ENCODE peak calls at places on chromosomes 3 and 15, in eight cellular contexts. C is mesendoderm; F is renal cortical epithelial cell; K is naive thymus-derived CD8-positive, alpha-beta T cell; R is NCI-H1105; V is central memory CD4-positive, alpha-beta T cell; U is substantia nigra; T is left colon. H is an unnamed sample.

GRCh38 chr15:80587007-80587406 is 108.1 kb upstream of the ABHD17C start:
- DNase-seq in C (no peak), F (no peak), K (no peak), R (no peak), V (no peak), U (no peak), T (no peak), H (no peak)

GRCh38 chr3:13050446-13050845 is 22.8 kb downstream of the IQSEC1 start:
- DNase-seq in C (no peak), F (no peak), K (no peak), R (no peak), V (no peak), U (no peak), T (no peak), H (no peak)

GRCh38 chr15:39770748-39771689 is 11.6 kb downstream of the FSIP1 start:
- DNase-seq in C (peak), F (peak), K (no peak), R (no peak), V (no peak), U (no peak), T (no peak), H (no peak)

GRCh38 chr15:98421419-98422085 is 226.8 kb upstream of the IGF1R start:
- DNase-seq in C (peak), F (no peak), K (peak), R (peak), V (peak), U (peak), T (no peak), H (no peak)

GRCh38 chr3:18499256-18499655 is 74.1 kb upstream of the SATB1 start:
- DNase-seq in C (no peak), F (no peak), K (peak), R (no peak), V (peak), U (no peak), T (no peak), H (no peak)

GRCh38 chr3:182487048-182487447 is 306.3 kb upstream of the ATP11B start:
- DNase-seq in C (no peak), F (no peak), K (no peak), R (no peak), V (no peak), U (no peak), T (no peak), H (no peak)

GRCh38 chr3:107217161-107217560 is 160.1 kb upstream of the CCDC54 start:
- DNase-seq in C (no peak), F (peak), K (no peak), R (no peak), V (no peak), U (no peak), T (no peak), H (no peak)

GRCh38 chr15:82186748-82187415 is 75.7 kb downstream of the EFL1 start:
- DNase-seq in C (no peak), F (no peak), K (no peak), R (no peak), V (no peak), U (no peak), T (no peak), H (no peak)

GRCh38 chr3:48516571-48516970 is 12.6 kb upstream of the SHISA5 start:
- DNase-seq in C (no peak), F (no peak), K (no peak), R (no peak), V (no peak), U (no peak), T (no peak), H (no peak)

GRCh38 chr15:66877558-66878285 is 175.7 kb downstream of the SMAD6 start:
- DNase-seq in C (no peak), F (no peak), K (no peak), R (no peak), V (no peak), U (no peak), T (no peak), H (no peak)

GRCh38 chr15:55279746-55280351 is 9.8 kb downstream of the RAB27A start:
- DNase-seq in C (peak), F (peak), K (no peak), R (no peak), V (peak), U (no peak), T (no peak), H (no peak)

GRCh38 chr15:76162784-76163428 is 103.1 kb downstream of the TMEM266 start:
- DNase-seq in C (no peak), F (no peak), K (no peak), R (no peak), V (no peak), U (no peak), T (no peak), H (no peak)

GRCh38 chr15:48168626-48169025 is 9.5 kb downstream of the MYEF2 start:
- DNase-seq in C (no peak), F (no peak), K (no peak), R (no peak), V (no peak), U (no peak), T (no peak), H (no peak)

GRCh38 chr15:39149636-39150035 is 431.2 kb upstream of the THBS1 start:
- DNase-seq in C (no peak), F (no peak), K (no peak), R (no peak), V (no peak), U (no peak), T (no peak), H (no peak)